ENCODE peak calls at places on chromosomes 1 and 21, in six cellular contexts. Z, A, B, U, H and L are unnamed samples.

GRCh38 chr1:228346731-228347130 is 59.9 kb downstream of the TRIM11 start:
- DNase-seq in Z (no peak), A (no peak), B (no peak), U (no peak), H (no peak), L (no peak)

GRCh38 chr1:157628773-157629172 is 30.9 kb upstream of the FCRL4 start:
- DNase-seq in Z (no peak), A (no peak), B (no peak), U (no peak), H (no peak), L (no peak)

GRCh38 chr21:33914188-33914587 is 1.4 kb downstream of the ATP5PO start:
- DNase-seq in Z (no peak), A (no peak), B (no peak), U (no peak), H (no peak), L (no peak)

GRCh38 chr1:109350650-109351049 is 43.8 kb upstream of the MYBPHL start:
- DNase-seq in Z (no peak), A (no peak), B (peak), U (no peak), H (no peak), L (no peak)

GRCh38 chr1:215824245-215824644 is 257.1 kb downstream of the KCTD3 start:
- DNase-seq in Z (no peak), A (no peak), B (no peak), U (no peak), H (no peak), L (no peak)

GRCh38 chr1:175597969-175598765 is 145.2 kb downstream of the TNR start:
- DNase-seq in Z (no peak), A (no peak), B (no peak), U (no peak), H (no peak), L (no peak)

GRCh38 chr21:36135391-36136094 is 664 bp downstream of the CBR3 start:
- DNase-seq in Z (peak), A (peak), B (no peak), U (peak), H (peak), L (peak)

GRCh38 chr21:42799516-42799915 is 79.8 kb downstream of the WDR4 start:
- DNase-seq in Z (peak), A (no peak), B (no peak), U (no peak), H (no peak), L (no peak)

GRCh38 chr1:224381880-224382548 is 25.3 kb downstream of the CNIH4 start:
- DNase-seq in Z (peak), A (no peak), B (no peak), U (no peak), H (no peak), L (no peak)

GRCh38 chr1:181141431-181141910 is 53.0 kb downstream of the IER5 start:
- DNase-seq in Z (peak), A (no peak), B (no peak), U (no peak), H (no peak), L (no peak)

GRCh38 chr1:115727706-115728249 is 40.7 kb downstream of the CASQ2 start:
- DNase-seq in Z (no peak), A (no peak), B (no peak), U (no peak), H (no peak), L (no peak)

GRCh38 chr1:10514490-10515235 is 39.9 kb downstream of the PEX14 start:
- DNase-seq in Z (no peak), A (peak), B (peak), U (peak), H (no peak), L (peak)

GRCh38 chr1:180003026-180003695 is 48.6 kb downstream of the CEP350 start:
- DNase-seq in Z (no peak), A (no peak), B (no peak), U (no peak), H (no peak), L (no peak)

GRCh38 chr1:10726355-10726754 is 70.1 kb downstream of the CASZ1 start:
- DNase-seq in Z (no peak), A (no peak), B (no peak), U (no peak), H (no peak), L (peak)

GRCh38 chr1:68269637-68270430 is 37.5 kb upstream of the WLS start:
- DNase-seq in Z (no peak), A (no peak), B (no peak), U (no peak), H (no peak), L (no peak)

GRCh38 chr1:200564319-200564718 is 56.2 kb downstream of the KIF14 start:
- DNase-seq in Z (no peak), A (no peak), B (no peak), U (no peak), H (no peak), L (no peak)

GRCh38 chr21:34845521-34846213 is 176.9 kb downstream of the CLIC6 start:
- DNase-seq in Z (peak), A (no peak), B (no peak), U (no peak), H (no peak), L (no peak)

GRCh38 chr1:203930343-203930742 is 68.9 kb downstream of the SNRPE start:
- DNase-seq in Z (no peak), A (no peak), B (no peak), U (no peak), H (no peak), L (no peak)

GRCh38 chr1:37764888-37765441 is at the start of gene EPHA10:
- DNase-seq in Z (no peak), A (peak), B (peak), U (no peak), H (no peak), L (peak)

GRCh38 chr21:36730291-36731281 is 31.7 kb downstream of the SIM2 start:
- DNase-seq in Z (no peak), A (no peak), B (no peak), U (no peak), H (no peak), L (no peak)

GRCh38 chr1:20212685-20213331 is 26.5 kb upstream of the PLA2G2C start:
- DNase-seq in Z (peak), A (peak), B (peak), U (peak), H (peak), L (peak)

GRCh38 chr21:29436143-29436542 is 137.4 kb downstream of the BACH1 start:
- DNase-seq in Z (peak), A (no peak), B (peak), U (peak), H (no peak), L (no peak)

GRCh38 chr21:17466166-17466565 is 46.7 kb upstream of the CXADR start:
- DNase-seq in Z (no peak), A (no peak), B (no peak), U (no peak), H (no peak), L (no peak)

GRCh38 chr1:107997846-107998245 is 32.9 kb upstream of the VAV3 start:
- DNase-seq in Z (no peak), A (no peak), B (no peak), U (no peak), H (no peak), L (no peak)

GRCh38 chr1:3795453-3796214 is 664 bp downstream of the LRRC47 start:
- DNase-seq in Z (no peak), A (no peak), B (no peak), U (no peak), H (no peak), L (no peak)